ENCODE peak calls at places on chromosomes 16 and 17, in five cellular contexts. Q is GM10248, X is ACHN, G is nucleus accumbens, F is putamen. N is an unnamed sample.

GRCh38 chr16:80586476-80586875 is 45.7 kb downstream of the DYNLRB2 start:
- DNase-seq in F (no peak), G (no peak), Q (no peak), X (no peak), N (no peak)

GRCh38 chr17:12388206-12388605 is 277.5 kb upstream of the MYOCD start:
- DNase-seq in Q (no peak), X (no peak), G (no peak), F (no peak), N (no peak)

GRCh38 chr17:82287849-82288601 is 14.5 kb upstream of the CSNK1D start:
- DNase-seq in G (no peak), F (no peak), X (peak; percentile 49), Q (no peak), N (no peak)

GRCh38 chr17:14396542-14396941 is 95.7 kb downstream of the HS3ST3B1 start:
- DNase-seq in G (no peak), X (no peak), F (no peak), Q (no peak), N (no peak)

GRCh38 chr16:25260416-25260815 is 2.8 kb upstream of the ZKSCAN2 start:
- DNase-seq in Q (no peak), F (no peak), G (no peak), X (peak; percentile 9), N (peak; percentile 11)

GRCh38 chr17:64165347-64165746 is 35.4 kb upstream of the ERN1 start:
- DNase-seq in G (no peak), F (no peak), Q (no peak), X (no peak), N (no peak)

GRCh38 chr17:50266384-50267073 is 7.7 kb upstream of the TMEM92 start:
- DNase-seq in Q (no peak), F (no peak), G (no peak), X (peak; percentile 19), N (peak; percentile 56)

GRCh38 chr17:35312790-35313711 is 60.4 kb downstream of the SLFN11 start:
- DNase-seq in X (peak; percentile 60), G (peak; percentile 17), Q (peak; percentile 70), F (peak; percentile 20), N (peak; percentile 48)

GRCh38 chr17:4500188-4500565 is 1.5 kb downstream of the SPNS2 start:
- DNase-seq in X (peak; percentile 55), F (no peak), Q (no peak), G (no peak), N (no peak)

GRCh38 chr17:68820825-68821481 is 134.2 kb downstream of the ABCA8 start:
- DNase-seq in F (no peak), G (no peak), Q (no peak), X (no peak), N (no peak)

GRCh38 chr16:79163666-79164377 is 436.7 kb downstream of the MAF start:
- DNase-seq in G (no peak), F (no peak), X (no peak), Q (no peak), N (no peak)

GRCh38 chr17:45300060-45300751 is 16.6 kb downstream of the MAP3K14 start:
- DNase-seq in F (no peak), G (no peak), X (no peak), Q (no peak), N (no peak)

GRCh38 chr17:43915561-43915960 is 8.2 kb upstream of the MPP2 start:
- DNase-seq in X (no peak), Q (no peak), F (no peak), G (no peak), N (no peak)

GRCh38 chr17:77064608-77065007 is 76.2 kb upstream of the SEC14L1 start:
- DNase-seq in F (no peak), Q (no peak), G (no peak), X (no peak), N (no peak)

GRCh38 chr17:60080545-60080944 is 1.8 kb upstream of the HEATR6 start:
- DNase-seq in Q (no peak), X (no peak), F (no peak), G (no peak), N (peak; percentile 78)

N was measured in mammary epithelial cell.